ENCODE peak calls at places on chromosomes 11 and 22, in four cellular contexts. J, K, R and D are unnamed samples.

GRCh38 chr22:22463855-22464540 is 44.5 kb downstream of the ZNF280B start:
- DNase-seq in R (peak; percentile 24), K (no peak), J (peak; percentile 63), D (peak; percentile 33)

GRCh38 chr11:43135966-43136534 is 175.7 kb upstream of the API5 start:
- DNase-seq in R (no peak), J (no peak), K (no peak), D (no peak)

GRCh38 chr11:47943721-47944554 is 36.4 kb upstream of the PTPRJ start:
- DNase-seq in R (no peak), K (no peak), J (no peak), D (no peak)

GRCh38 chr11:34501500-34501899 is 12.1 kb downstream of the ELF5 start:
- DNase-seq in K (no peak), R (no peak), J (peak; percentile 88), D (no peak)

GRCh38 chr11:18594999-18595749 is 4.4 kb upstream of the MISFA start:
- DNase-seq in R (no peak), K (no peak), J (peak; percentile 9), D (no peak)

GRCh38 chr22:24413726-24414385 is 13.5 kb upstream of the ADORA2A start:
- DNase-seq in R (no peak), K (no peak), J (no peak), D (no peak)

GRCh38 chr11:82494988-82495432 is 238.7 kb downstream of the FAM181B start:
- DNase-seq in J (no peak), R (no peak), K (no peak), D (no peak)

GRCh38 chr11:45894555-45895247 is 9.2 kb downstream of the MAPK8IP1 start:
- DNase-seq in K (no peak), R (no peak), J (no peak), D (no peak)

GRCh38 chr11:70506658-70506970 is 108.3 kb downstream of the CTTN start:
- DNase-seq in R (no peak), J (no peak), K (no peak), D (no peak)

GRCh38 chr11:107916671-107917241 is 11.5 kb upstream of the RAB39A start:
- DNase-seq in J (peak; percentile 40), K (no peak), R (peak; percentile 3), D (peak; percentile 12)

GRCh38 chr22:39242809-39243442 is 1.9 kb downstream of the PDGFB start:
- DNase-seq in K (no peak), R (no peak), J (no peak), D (no peak)

GRCh38 chr22:17098379-17098819 is 13.6 kb downstream of the IL17RA start:
- DNase-seq in R (no peak), K (no peak), J (no peak), D (no peak)

GRCh38 chr11:126968915-126969314 is 31.7 kb downstream of the KIRREL3 start:
- DNase-seq in J (peak; percentile 52), K (no peak), R (no peak), D (no peak)

GRCh38 chr11:128039140-128040021 is 548.0 kb downstream of the ETS1 start:
- DNase-seq in R (peak; percentile 45), K (peak; percentile 5), J (peak; percentile 98), D (no peak)

GRCh38 chr22:36395061-36395849 is 7.5 kb upstream of the MYH9 start:
- DNase-seq in J (no peak), R (no peak), K (no peak), D (no peak)

GRCh38 chr11:71452354-71453020 is 516 bp upstream of the NADSYN1 start:
- DNase-seq in K (no peak), R (no peak), J (peak; percentile 48), D (peak; percentile 39)

GRCh38 chr22:38782402-38783094 is 11.4 kb downstream of the DNAL4 start:
- DNase-seq in R (no peak), K (no peak), J (peak; percentile 84), D (no peak)

GRCh38 chr11:67311556-67312082 is 8.3 kb downstream of the SSH3 start:
- DNase-seq in K (no peak), J (no peak), R (no peak), D (no peak)

GRCh38 chr11:20110908-20111669 is 49.2 kb downstream of the DBX1 start:
- DNase-seq in K (no peak), J (peak; percentile 71), R (no peak), D (no peak)

GRCh38 chr22:36374603-36375024 is 13.2 kb downstream of the MYH9 start:
- DNase-seq in R (no peak), K (no peak), J (peak; percentile 92), D (no peak)

GRCh38 chr22:45091254-45091854 is 72.4 kb upstream of the NUP50 start:
- DNase-seq in R (no peak), J (no peak), K (no peak), D (no peak)

GRCh38 chr22:17890892-17891291 is 116.6 kb upstream of the BID start:
- DNase-seq in R (no peak), K (no peak), J (no peak), D (no peak)

GRCh38 chr22:19806213-19807160 is 45.9 kb downstream of the TBX1 start:
- DNase-seq in K (no peak), J (no peak), R (no peak), D (no peak)

GRCh38 chr11:66045177-66045639 is 3.8 kb downstream of the GAL3ST3 start:
- DNase-seq in K (peak; percentile 51), R (peak; percentile 69), J (peak; percentile 88), D (no peak)

GRCh38 chr22:43170131-43170480 is 16.8 kb downstream of the TTLL12 start:
- DNase-seq in K (no peak), R (no peak), J (no peak), D (no peak)

GRCh38 chr11:47415949-47416472 is 7.6 kb downstream of the SLC39A13 start:
- DNase-seq in R (no peak), K (no peak), J (peak; percentile 97), D (peak; percentile 61)

GRCh38 chr11:115314330-115314729 is 189.9 kb downstream of the CADM1 start:
- DNase-seq in R (no peak), K (no peak), J (no peak), D (no peak)

GRCh38 chr11:104306862-104307474 is 143.0 kb upstream of the PDGFD start:
- DNase-seq in J (no peak), R (no peak), K (no peak), D (no peak)

GRCh38 chr11:68674461-68674860 is 9.9 kb upstream of the GAL start:
- DNase-seq in J (no peak), K (no peak), R (no peak), D (no peak)

GRCh38 chr11:130415719-130416536 is 12.5 kb downstream of the ADAMTS8 start:
- DNase-seq in J (no peak), R (no peak), K (no peak), D (no peak)

GRCh38 chr11:2649400-2649799 is 50.4 kb downstream of the KCNQ1OT1 start:
- DNase-seq in R (no peak), J (no peak), K (no peak), D (no peak)

GRCh38 chr11:934437-934950 is 8.8 kb downstream of the AP2A2 start:
- DNase-seq in J (no peak), R (no peak), K (no peak), D (no peak)

GRCh38 chr22:33272180-33272579 is 214.0 kb upstream of the SYN3 start:
- DNase-seq in K (no peak), J (no peak), R (no peak), D (no peak)

GRCh38 chr11:128498846-128499245 is 88.5 kb downstream of the ETS1 start:
- DNase-seq in R (no peak), J (peak; percentile 57), K (no peak), D (no peak)